ENCODE peak calls at places on chromosomes 4 and X, in seven cellular contexts. One of them, this sample, is unnamed.

GRCh38 chrX:40303256-40304077 is 205.7 kb upstream of the BCOR start:
- DNase-seq in NT2/D1: no peak
- DNase-seq in trophoblast cell: peak; percentile 54
- DNase-seq in left ventricle myocardium inferior: no peak
- DNase-seq in tibial artery: no peak
- DNase-seq in GM23248: no peak
- DNase-seq in ovary: no peak
- DNase-seq in this sample: no peak

GRCh38 chr4:159698336-159698735 is 595.5 kb downstream of the RAPGEF2 start:
- DNase-seq in NT2/D1: no peak
- DNase-seq in GM23248: no peak
- DNase-seq in ovary: no peak
- DNase-seq in trophoblast cell: no peak
- DNase-seq in tibial artery: no peak
- DNase-seq in left ventricle myocardium inferior: no peak
- DNase-seq in this sample: no peak

GRCh38 chr4:6782846-6783110 is 251 bp downstream of the KIAA0232 start:
- DNase-seq in NT2/D1: no peak
- DNase-seq in GM23248: no peak
- DNase-seq in tibial artery: no peak
- DNase-seq in trophoblast cell: peak; percentile 44
- DNase-seq in left ventricle myocardium inferior: no peak
- DNase-seq in ovary: no peak
- DNase-seq in this sample: no peak

GRCh38 chrX:23773601-23774175 is 9.3 kb upstream of the SAT1 start:
- DNase-seq in ovary: no peak
- DNase-seq in GM23248: no peak
- DNase-seq in tibial artery: no peak
- DNase-seq in NT2/D1: no peak
- DNase-seq in trophoblast cell: no peak
- DNase-seq in left ventricle myocardium inferior: no peak
- DNase-seq in this sample: no peak

GRCh38 chr4:118586357-118586790 is 98.8 kb upstream of the METTL14 start:
- DNase-seq in ovary: peak; percentile 83
- DNase-seq in GM23248: peak; percentile 13
- DNase-seq in left ventricle myocardium inferior: peak; percentile 69
- DNase-seq in trophoblast cell: no peak
- DNase-seq in tibial artery: no peak
- DNase-seq in NT2/D1: no peak
- DNase-seq in this sample: peak; percentile 77

GRCh38 chr4:81314196-81314896 is 99.3 kb upstream of the PRKG2 start:
- DNase-seq in ovary: no peak
- DNase-seq in left ventricle myocardium inferior: peak; percentile 27
- DNase-seq in trophoblast cell: no peak
- DNase-seq in tibial artery: no peak
- DNase-seq in NT2/D1: no peak
- DNase-seq in GM23248: peak; percentile 81
- DNase-seq in this sample: no peak

GRCh38 chrX:10926906-10927305 is 184.2 kb upstream of the HCCS start:
- DNase-seq in trophoblast cell: no peak
- DNase-seq in NT2/D1: no peak
- DNase-seq in ovary: no peak
- DNase-seq in left ventricle myocardium inferior: no peak
- DNase-seq in tibial artery: no peak
- DNase-seq in GM23248: no peak
- DNase-seq in this sample: no peak

GRCh38 chr4:107379054-107379869 is 340.8 kb downstream of the PAPSS1 start:
- DNase-seq in ovary: no peak
- DNase-seq in left ventricle myocardium inferior: no peak
- DNase-seq in trophoblast cell: peak; percentile 36
- DNase-seq in GM23248: peak; percentile 48
- DNase-seq in NT2/D1: no peak
- DNase-seq in tibial artery: no peak
- DNase-seq in this sample: no peak

GRCh38 chr4:112170451-112170993 is 25.3 kb downstream of the FAM241A start:
- DNase-seq in ovary: no peak
- DNase-seq in NT2/D1: no peak
- DNase-seq in trophoblast cell: peak; percentile 40
- DNase-seq in tibial artery: no peak
- DNase-seq in left ventricle myocardium inferior: no peak
- DNase-seq in GM23248: peak; percentile 96
- DNase-seq in this sample: no peak

GRCh38 chr4:147828361-147828760 is 96.5 kb downstream of the ARHGAP10 start:
- DNase-seq in trophoblast cell: peak; percentile 63
- DNase-seq in tibial artery: no peak
- DNase-seq in NT2/D1: no peak
- DNase-seq in left ventricle myocardium inferior: no peak
- DNase-seq in ovary: no peak
- DNase-seq in GM23248: peak; percentile 68
- DNase-seq in this sample: no peak

GRCh38 chr4:86857341-86858052 is 8.3 kb upstream of the SLC10A6 start:
- DNase-seq in GM23248: no peak
- DNase-seq in left ventricle myocardium inferior: no peak
- DNase-seq in NT2/D1: peak; percentile 25
- DNase-seq in tibial artery: no peak
- DNase-seq in trophoblast cell: peak; percentile 76
- DNase-seq in ovary: no peak
- DNase-seq in this sample: no peak

GRCh38 chr4:14294611-14295010 is 667.1 kb upstream of the BOD1L1 start:
- DNase-seq in tibial artery: no peak
- DNase-seq in ovary: no peak
- DNase-seq in left ventricle myocardium inferior: no peak
- DNase-seq in GM23248: peak; percentile 2
- DNase-seq in NT2/D1: no peak
- DNase-seq in trophoblast cell: no peak
- DNase-seq in this sample: no peak

GRCh38 chr4:53587123-53587522 is 4.2 kb downstream of the LNX1 start:
- DNase-seq in GM23248: no peak
- DNase-seq in trophoblast cell: no peak
- DNase-seq in left ventricle myocardium inferior: no peak
- DNase-seq in NT2/D1: no peak
- DNase-seq in tibial artery: no peak
- DNase-seq in ovary: no peak
- DNase-seq in this sample: no peak

GRCh38 chr4:111662496-111662895 is 482.8 kb upstream of the FAM241A start:
- DNase-seq in GM23248: no peak
- DNase-seq in tibial artery: no peak
- DNase-seq in ovary: no peak
- DNase-seq in trophoblast cell: no peak
- DNase-seq in NT2/D1: no peak
- DNase-seq in left ventricle myocardium inferior: no peak
- DNase-seq in this sample: no peak

GRCh38 chr4:183326853-183327252 is 4.6 kb upstream of the CLDN24 start:
- DNase-seq in GM23248: peak; percentile 56
- DNase-seq in tibial artery: no peak
- DNase-seq in left ventricle myocardium inferior: no peak
- DNase-seq in ovary: no peak
- DNase-seq in NT2/D1: no peak
- DNase-seq in trophoblast cell: peak; percentile 25
- DNase-seq in this sample: no peak

GRCh38 chr4:2783790-2784189 is 9.1 kb upstream of the SH3BP2 start:
- DNase-seq in NT2/D1: no peak
- DNase-seq in GM23248: no peak
- DNase-seq in left ventricle myocardium inferior: no peak
- DNase-seq in trophoblast cell: no peak
- DNase-seq in tibial artery: no peak
- DNase-seq in ovary: no peak
- DNase-seq in this sample: no peak

GRCh38 chrX:111395132-111395531 is 16.9 kb downstream of the DCX start:
- DNase-seq in NT2/D1: no peak
- DNase-seq in trophoblast cell: no peak
- DNase-seq in tibial artery: no peak
- DNase-seq in left ventricle myocardium inferior: no peak
- DNase-seq in GM23248: no peak
- DNase-seq in ovary: no peak
- DNase-seq in this sample: no peak

GRCh38 chr4:182478475-182478874 is 235.3 kb downstream of the TENM3 start:
- DNase-seq in tibial artery: no peak
- DNase-seq in left ventricle myocardium inferior: no peak
- DNase-seq in GM23248: peak; percentile 70
- DNase-seq in trophoblast cell: peak; percentile 84
- DNase-seq in ovary: no peak
- DNase-seq in NT2/D1: no peak
- DNase-seq in this sample: no peak

GRCh38 chr4:86924805-86925204 is 10.0 kb upstream of the AFF1 start:
- DNase-seq in tibial artery: no peak
- DNase-seq in trophoblast cell: peak; percentile 90
- DNase-seq in ovary: no peak
- DNase-seq in GM23248: peak; percentile 78
- DNase-seq in NT2/D1: no peak
- DNase-seq in left ventricle myocardium inferior: no peak
- DNase-seq in this sample: no peak

GRCh38 chr4:150237110-150237852 is 159.0 kb downstream of the DCLK2 start:
- DNase-seq in NT2/D1: no peak
- DNase-seq in tibial artery: no peak
- DNase-seq in GM23248: peak; percentile 95
- DNase-seq in ovary: no peak
- DNase-seq in trophoblast cell: peak; percentile 79
- DNase-seq in left ventricle myocardium inferior: no peak
- DNase-seq in this sample: no peak

GRCh38 chr4:110475881-110476818 is at the start of gene ENPEP:
- DNase-seq in GM23248: peak; percentile 54
- DNase-seq in left ventricle myocardium inferior: peak; percentile 46
- DNase-seq in ovary: no peak
- DNase-seq in tibial artery: no peak
- DNase-seq in trophoblast cell: peak; percentile 76
- DNase-seq in NT2/D1: no peak
- DNase-seq in this sample: peak; percentile 65

GRCh38 chr4:55079451-55080173 is 45.8 kb downstream of the KDR start:
- DNase-seq in tibial artery: no peak
- DNase-seq in GM23248: peak; percentile 78
- DNase-seq in left ventricle myocardium inferior: no peak
- DNase-seq in NT2/D1: no peak
- DNase-seq in trophoblast cell: no peak
- DNase-seq in ovary: no peak
- DNase-seq in this sample: no peak

GRCh38 chrX:110053453-110053852 is 50.5 kb downstream of the TMEM164 start:
- DNase-seq in GM23248: no peak
- DNase-seq in tibial artery: no peak
- DNase-seq in NT2/D1: no peak
- DNase-seq in trophoblast cell: no peak
- DNase-seq in ovary: no peak
- DNase-seq in left ventricle myocardium inferior: no peak
- DNase-seq in this sample: no peak
- H3K9me3 ChIP-seq in GM23248: no peaks in the 10 kb centered on the region
- H3K9me3 ChIP-seq in tibial artery: no peaks in the 10 kb centered on the region
- H3K9me3 ChIP-seq in NT2/D1: no peaks in the 10 kb centered on the region
- H3K9me3 ChIP-seq in trophoblast cell: no peaks in the 10 kb centered on the region
- H3K9me3 ChIP-seq in ovary: no peaks in the 10 kb centered on the region
- H3K9me3 ChIP-seq in left ventricle myocardium inferior: no peaks in the 10 kb centered on the region
- H3K9me3 ChIP-seq in this sample: no peaks in the 10 kb centered on the region

GRCh38 chr4:752196-752861 is 46.7 kb downstream of the PCGF3 start:
- DNase-seq in tibial artery: no peak
- DNase-seq in trophoblast cell: no peak
- DNase-seq in left ventricle myocardium inferior: no peak
- DNase-seq in GM23248: no peak
- DNase-seq in NT2/D1: no peak
- DNase-seq in ovary: no peak
- DNase-seq in this sample: no peak

GRCh38 chr4:751676-752075 is 46.0 kb downstream of the PCGF3 start:
- DNase-seq in ovary: no peak
- DNase-seq in tibial artery: no peak
- DNase-seq in GM23248: no peak
- DNase-seq in trophoblast cell: no peak
- DNase-seq in NT2/D1: no peak
- DNase-seq in left ventricle myocardium inferior: no peak
- DNase-seq in this sample: no peak

GRCh38 chr4:749771-750666 is 44.4 kb downstream of the PCGF3 start:
- DNase-seq in left ventricle myocardium inferior: no peak
- DNase-seq in trophoblast cell: no peak
- DNase-seq in GM23248: peak; percentile 54
- DNase-seq in ovary: peak; percentile 48
- DNase-seq in tibial artery: no peak
- DNase-seq in NT2/D1: no peak
- DNase-seq in this sample: no peak

GRCh38 chr4:747546-748170 is 42.0 kb downstream of the PCGF3 start:
- DNase-seq in left ventricle myocardium inferior: no peak
- DNase-seq in ovary: no peak
- DNase-seq in tibial artery: no peak
- DNase-seq in GM23248: no peak
- DNase-seq in NT2/D1: no peak
- DNase-seq in trophoblast cell: no peak
- DNase-seq in this sample: no peak

DNA sequence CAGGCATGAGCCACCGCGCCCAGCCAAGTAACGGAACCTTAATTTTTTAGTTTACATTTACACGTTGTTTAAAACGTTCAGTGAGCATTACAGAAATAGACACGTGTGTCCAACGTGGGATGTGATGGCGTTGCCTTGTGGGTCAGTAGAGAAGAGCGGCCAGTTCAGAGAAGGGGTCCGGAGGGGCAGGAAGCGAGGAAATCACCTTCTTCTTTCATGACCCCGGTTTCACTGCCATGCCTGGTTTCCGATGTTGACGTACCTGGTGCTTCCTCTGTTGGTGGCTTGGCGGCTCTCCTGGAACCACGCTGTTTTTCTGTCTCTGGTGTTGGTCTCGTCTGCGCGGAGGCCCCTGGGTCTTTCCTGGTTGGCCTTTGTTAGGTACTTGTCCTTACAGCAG is 42.8 kb downstream of the PCGF3 start:
- DNase-seq in ovary: no peak
- DNase-seq in NT2/D1: no peak
- DNase-seq in GM23248: no peak
- DNase-seq in trophoblast cell: no peak
- DNase-seq in left ventricle myocardium inferior: no peak
- DNase-seq in tibial artery: no peak
- DNase-seq in this sample: no peak
- H3K9me3 ChIP-seq in ovary: no peaks in the 10 kb centered on the region
- H3K9me3 ChIP-seq in NT2/D1: no peaks in the 10 kb centered on the region
- H3K9me3 ChIP-seq in GM23248: no peaks in the 10 kb centered on the region
- H3K9me3 ChIP-seq in trophoblast cell: no peaks in the 10 kb centered on the region
- H3K9me3 ChIP-seq in left ventricle myocardium inferior: no peaks in the 10 kb centered on the region
- H3K9me3 ChIP-seq in tibial artery: no peaks in the 10 kb centered on the region
- H3K9me3 ChIP-seq in this sample: no peaks in the 10 kb centered on the region

GRCh38 chrX:15214614-15215013 is 55.3 kb downstream of the ASB9 start:
- DNase-seq in tibial artery: no peak
- DNase-seq in left ventricle myocardium inferior: no peak
- DNase-seq in NT2/D1: no peak
- DNase-seq in GM23248: no peak
- DNase-seq in ovary: no peak
- DNase-seq in trophoblast cell: no peak
- DNase-seq in this sample: no peak
- H3K9me3 ChIP-seq in tibial artery: no peaks in the 10 kb centered on the region
- H3K9me3 ChIP-seq in left ventricle myocardium inferior: no peaks in the 10 kb centered on the region
- H3K9me3 ChIP-seq in NT2/D1: no peaks in the 10 kb centered on the region
- H3K9me3 ChIP-seq in GM23248: no peaks in the 10 kb centered on the region
- H3K9me3 ChIP-seq in ovary: no peaks in the 10 kb centered on the region
- H3K9me3 ChIP-seq in trophoblast cell: no peaks in the 10 kb centered on the region
- H3K9me3 ChIP-seq in this sample: no peaks in the 10 kb centered on the region

GRCh38 chrX:76555269-76555668 is 127.8 kb downstream of the MAGEE1 start:
- DNase-seq in ovary: no peak
- DNase-seq in tibial artery: no peak
- DNase-seq in trophoblast cell: no peak
- DNase-seq in NT2/D1: no peak
- DNase-seq in left ventricle myocardium inferior: no peak
- DNase-seq in GM23248: no peak
- DNase-seq in this sample: no peak
- H3K9me3 ChIP-seq in ovary: peaks cover 4% of the 10 kb centered on the region
- H3K9me3 ChIP-seq in tibial artery: no peaks in the 10 kb centered on the region
- H3K9me3 ChIP-seq in trophoblast cell: peaks cover 2% of the 10 kb centered on the region
- H3K9me3 ChIP-seq in NT2/D1: peaks cover 30% of the 10 kb centered on the region
- H3K9me3 ChIP-seq in left ventricle myocardium inferior: peaks cover 26% of the 10 kb centered on the region
- H3K9me3 ChIP-seq in GM23248: no peaks in the 10 kb centered on the region
- H3K9me3 ChIP-seq in this sample: no peaks in the 10 kb centered on the region